ENCODE peak calls at places on chromosomes 16 and 17, in four cellular contexts. E, X, S and L are unnamed samples.

GRCh38 chr17:44983563-44983962 is 15.5 kb upstream of the C1QL1 start:
- DNase-seq in E (no peak), X (no peak), S (no peak), L (no peak)

GRCh38 chr17:27446569-27447301 is 9.5 kb upstream of the KSR1 start:
- DNase-seq in E (no peak), X (peak; percentile 97), S (no peak), L (no peak)

GRCh38 chr17:39462644-39463375 is 1.5 kb downstream of the CDK12 start:
- DNase-seq in E (peak; percentile 56), X (peak; percentile 42), S (no peak), L (no peak)

GRCh38 chr17:66296289-66296725 is 6.1 kb upstream of the PRKCA start:
- DNase-seq in E (no peak), X (no peak), S (no peak), L (no peak)

GRCh38 chr17:40942553-40942952 is 5.1 kb upstream of the KRT23 start:
- DNase-seq in E (no peak), X (no peak), S (no peak), L (no peak)

GRCh38 chr16:16019488-16019887 is 70.1 kb downstream of the ABCC1 start:
- DNase-seq in E (no peak), X (no peak), S (no peak), L (peak; percentile 78)

GRCh38 chr16:85473909-85474640 is 139.0 kb upstream of the GSE1 start:
- DNase-seq in E (no peak), X (no peak), S (no peak), L (no peak)

GRCh38 chr16:27853651-27854050 is 209.9 kb downstream of the GSG1L start:
- DNase-seq in E (no peak), X (no peak), S (no peak), L (no peak)

GRCh38 chr17:79036181-79036580 is 12.2 kb downstream of the C1QTNF1 start:
- DNase-seq in E (no peak), X (no peak), S (no peak), L (no peak)

GRCh38 chr17:82006468-82007227 is 16.0 kb downstream of the CENPX start:
- DNase-seq in E (no peak), X (no peak), S (no peak), L (no peak)

GRCh38 chr16:85162478-85163277 is 50.4 kb upstream of the CIBAR2 start:
- DNase-seq in E (no peak), X (peak; percentile 46), S (no peak), L (peak; percentile 63)

GRCh38 chr17:75390982-75391381 is 14.5 kb downstream of the GRB2 start:
- DNase-seq in E (no peak), X (peak; percentile 43), S (no peak), L (no peak)

GRCh38 chr17:80387071-80387470 is 27.9 kb upstream of the ENDOV start:
- DNase-seq in E (no peak), X (no peak), S (no peak), L (no peak)

GRCh38 chr17:78888911-78889496 is 14.0 kb downstream of the CEP295NL start:
- DNase-seq in E (no peak), X (no peak), S (no peak), L (no peak)

GRCh38 chr16:28300327-28300726 is 8.0 kb downstream of the SBK1 start:
- DNase-seq in E (no peak), X (no peak), S (no peak), L (no peak)

GRCh38 chr16:47568355-47568754 is 107.2 kb downstream of the PHKB start:
- DNase-seq in E (no peak), X (no peak), S (no peak), L (no peak)

GRCh38 chr17:82791532-82791931 is 39.7 kb downstream of the TBCD start:
- DNase-seq in E (no peak), X (peak; percentile 37), S (no peak), L (peak; percentile 62)

GRCh38 chr16:50265260-50265659 is 1.1 kb upstream of the ADCY7 start:
- DNase-seq in E (peak; percentile 41), X (no peak), S (peak; percentile 54), L (no peak)

GRCh38 chr17:67323445-67323844 is 42.9 kb downstream of the PSMD12 start:
- DNase-seq in E (no peak), X (no peak), S (no peak), L (no peak)

GRCh38 chr16:7227193-7227825 is 105.3 kb upstream of the RBFOX1 start:
- DNase-seq in E (no peak), X (no peak), S (no peak), L (no peak)

GRCh38 chr17:38918129-38918913 is 7.1 kb upstream of the LASP1NB start:
- DNase-seq in E (no peak), X (no peak), S (peak; percentile 24), L (no peak)

GRCh38 chr16:22424161-22424937 is 49.9 kb upstream of the CDR2 start:
- DNase-seq in E (no peak), X (no peak), S (no peak), L (no peak)

DNA sequence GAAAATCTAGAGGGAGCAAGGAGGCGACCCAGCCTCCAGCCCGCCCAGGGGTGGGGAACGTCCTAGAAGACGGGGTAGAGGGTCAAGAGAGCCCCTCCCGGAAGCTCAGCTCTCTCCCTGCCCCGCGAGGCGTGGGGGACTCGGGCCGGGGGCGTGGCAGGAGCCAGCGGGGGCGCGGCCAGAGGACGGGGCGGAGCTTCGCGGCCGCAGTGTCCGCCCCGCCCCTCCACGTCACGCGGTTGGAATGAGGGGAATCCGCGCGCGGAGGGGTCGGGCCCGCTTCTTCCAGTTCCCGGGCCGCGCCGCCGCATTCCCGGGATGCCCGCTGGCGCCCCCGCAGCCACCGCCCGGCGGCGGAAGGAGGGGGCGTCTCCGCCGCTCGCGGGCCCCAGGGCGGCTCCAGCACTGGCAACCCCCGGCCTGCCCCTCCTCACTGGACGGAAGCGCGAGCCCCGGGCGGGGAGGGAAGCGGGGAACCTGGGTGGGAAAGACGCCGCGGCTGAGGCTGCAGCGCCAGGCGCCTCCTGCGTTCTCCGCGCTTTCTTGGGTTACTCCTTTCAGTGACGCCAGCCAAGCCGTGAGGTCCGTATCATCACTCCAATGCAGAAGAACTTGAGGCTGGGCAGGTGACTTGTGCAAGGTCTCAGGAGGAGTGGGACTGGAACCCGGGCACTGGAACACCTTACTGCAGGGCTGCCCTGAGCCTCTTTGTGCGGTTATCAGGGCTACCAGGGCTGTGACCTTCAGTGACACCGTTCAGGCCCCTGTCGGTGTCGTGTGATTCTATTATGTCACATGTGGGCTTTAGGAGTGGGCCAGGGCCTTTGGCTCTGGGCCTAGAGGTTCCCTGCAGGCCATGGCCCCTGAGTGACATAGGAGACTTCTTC is 4.3 kb downstream of the MYO1C start:
- DNase-seq in E (peak; percentile 91), X (peak; percentile 80), S (peak; percentile 88), L (peak; percentile 79)
- TF ChIP-seq POLR2A in E (peak; percentile 37), X (peak; percentile 60), S (no peak), L (peak; percentile 39)

GRCh38 chr17:43710101-43710500 is 48.4 kb upstream of the MEOX1 start:
- DNase-seq in E (no peak), X (no peak), S (no peak), L (no peak)

GRCh38 chr17:43712397-43712796 is 46.2 kb downstream of the SOST start:
- DNase-seq in E (no peak), X (no peak), S (no peak), L (no peak)

GRCh38 chr17:43714338-43715149 is 44.0 kb downstream of the SOST start:
- DNase-seq in E (no peak), X (peak; percentile 14), S (no peak), L (peak; percentile 69)

GRCh38 chr17:43717913-43718312 is 40.7 kb downstream of the SOST start:
- DNase-seq in E (no peak), X (no peak), S (no peak), L (no peak)

DNA sequence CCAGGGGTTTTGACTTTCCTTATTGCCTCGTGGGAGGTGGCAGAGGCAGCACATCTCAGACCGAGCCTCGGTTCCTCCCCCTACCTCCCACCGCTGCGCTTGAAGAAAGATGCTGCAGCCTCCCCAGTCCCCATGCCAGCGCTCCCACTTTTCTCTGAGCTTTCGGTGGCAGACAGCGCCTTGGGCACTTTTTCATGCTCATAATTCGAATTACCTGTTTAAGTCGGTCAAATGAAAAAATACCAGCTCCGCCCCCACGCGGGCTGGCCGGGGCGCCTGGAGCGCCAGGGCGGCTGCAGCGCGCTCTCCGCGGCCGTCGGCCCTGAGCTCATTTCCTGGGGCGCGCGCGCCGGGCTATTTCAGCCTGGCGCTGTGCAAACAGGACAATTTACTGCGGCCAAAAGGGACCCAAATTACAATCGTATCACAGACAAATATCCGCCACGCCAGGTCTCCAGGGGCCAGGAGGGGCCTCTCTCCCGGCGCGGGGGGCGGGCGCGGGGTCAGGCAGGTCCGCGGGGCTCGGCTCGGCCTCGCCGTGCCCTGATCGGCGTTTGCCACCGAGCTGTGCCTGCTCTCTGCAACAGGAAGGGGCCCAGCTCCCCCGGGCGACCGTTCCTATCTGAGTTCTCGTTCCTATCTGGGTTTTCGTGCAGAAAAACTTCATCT is 45.0 kb downstream of the SOST start:
- DNase-seq in E (no peak), X (peak; percentile 21), S (no peak), L (peak; percentile 55)
- TF ChIP-seq POLR2A in E (no peak), X (no peak), S (no peak), L (no peak)

DNA sequence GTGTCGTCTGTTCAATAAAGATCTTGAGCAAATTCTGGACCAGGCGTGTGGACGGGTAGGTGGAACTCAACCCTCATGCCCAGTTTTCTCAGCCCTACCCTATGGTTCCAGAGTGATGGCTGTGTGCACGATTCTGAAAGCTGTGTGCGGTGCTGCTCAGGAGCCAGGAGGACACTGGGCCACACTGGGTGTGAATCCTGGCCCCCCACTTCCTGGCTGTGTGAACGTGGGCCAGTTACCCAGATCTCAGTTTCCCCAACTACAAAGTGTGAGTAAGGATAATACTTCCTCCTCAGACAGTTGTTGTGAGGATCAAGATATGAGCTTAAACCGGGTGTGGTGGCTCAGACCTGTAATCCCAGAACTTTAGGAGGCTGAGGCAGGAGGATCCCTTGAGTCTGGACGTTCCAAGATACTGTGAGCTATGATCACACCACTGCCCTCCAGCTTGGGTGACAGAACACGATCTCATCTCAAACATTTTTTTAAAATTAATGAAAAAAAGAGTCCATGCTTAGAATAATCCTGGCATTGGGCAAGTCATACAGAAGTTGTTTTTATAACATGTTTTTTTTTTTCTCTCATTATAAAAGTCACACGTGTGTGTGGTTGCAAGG is 14.7 kb upstream of the MPRIP start:
- DNase-seq in E (peak; percentile 44), X (no peak), S (no peak), L (no peak)
- TF ChIP-seq POLR2A in E (no peak), X (no peak), S (no peak), L (no peak)

GRCh38 chr17:7238418-7239090 is 703 bp downstream of the PHF23 start:
- DNase-seq in E (peak; percentile 65), X (peak; percentile 21), S (no peak), L (no peak)

GRCh38 chr17:7239091-7240027 is at the start of gene PHF23:
- DNase-seq in E (peak; percentile 99), X (peak; percentile 100), S (peak; percentile 99), L (peak; percentile 96)

GRCh38 chr17:7236808-7237207 is 2.4 kb downstream of the PHF23 start:
- DNase-seq in E (no peak), X (no peak), S (no peak), L (no peak)

GRCh38 chr17:7237266-7237760 is 1.9 kb downstream of the PHF23 start:
- DNase-seq in E (no peak), X (peak; percentile 17), S (no peak), L (no peak)

DNA sequence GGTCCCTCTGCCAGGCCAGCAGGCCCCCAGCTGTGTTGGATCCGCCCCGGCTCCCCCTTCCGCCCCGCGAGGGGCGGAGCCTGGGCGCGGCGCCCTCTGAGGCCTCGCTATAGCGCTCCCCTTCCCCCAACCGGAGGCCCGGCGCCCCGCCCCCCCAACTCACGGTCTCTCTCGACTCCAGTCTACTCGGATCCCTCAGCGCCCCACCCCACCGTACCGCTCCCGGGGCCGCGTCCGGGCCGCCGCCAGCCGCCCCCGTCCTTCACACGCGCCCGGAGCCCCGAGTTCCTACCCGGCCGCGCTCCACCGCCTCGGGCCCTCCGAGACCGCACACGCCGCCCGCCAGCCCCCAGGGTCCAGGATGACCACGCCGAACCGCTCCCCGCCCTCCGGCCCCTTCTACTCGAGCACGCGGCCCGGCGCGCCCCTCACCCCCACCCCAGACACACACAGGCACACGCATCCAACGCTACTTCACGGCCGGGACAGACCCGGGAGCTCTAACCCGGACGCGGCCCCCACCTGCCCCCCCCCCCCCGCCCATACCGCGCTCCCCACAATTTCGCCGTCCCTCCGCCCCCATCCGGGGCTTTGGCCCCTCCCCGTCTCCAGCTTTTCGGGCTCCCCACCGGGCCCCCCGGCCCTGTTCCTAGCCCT is 1.4 kb downstream of the PHF23 start:
- DNase-seq in E (peak; percentile 91), X (peak; percentile 47), S (peak; percentile 85), L (no peak)
- TF ChIP-seq POLR2A in E (no peak), X (peak; percentile 67), S (no peak), L (peak; percentile 41)